ENCODE peak calls at places on chromosomes 4 and X, in five cellular contexts. G is ecto neural progenitor cell, X is posterior cingulate gyrus, H is sciatic nerve, O is BJ. Q is an unnamed sample.

GRCh38 chr4:72983706-72984105 is 85.8 kb downstream of the COX18 start:
- DNase-seq in G (no peak), X (no peak), H (no peak), O (no peak), Q (no peak)

GRCh38 chr4:93261207-93261606 is 567.3 kb upstream of the ATOH1 start:
- DNase-seq in G (no peak), X (no peak), H (no peak), O (no peak), Q (no peak)

GRCh38 chr4:71195932-71196331 is 142.9 kb upstream of the SLC4A4 start:
- DNase-seq in G (no peak), X (no peak), H (no peak), O (peak; percentile 35), Q (no peak)

GRCh38 chrX:3166670-3167455 is 125.6 kb downstream of the ARSF start:
- DNase-seq in G (no peak), X (no peak), H (no peak), O (no peak), Q (no peak)

GRCh38 chrX:46325312-46325877 is 219.8 kb downstream of the ZNF674 start:
- DNase-seq in G (no peak), X (no peak), H (no peak), O (no peak), Q (no peak)

GRCh38 chrX:142998447-142999208 is 27.1 kb upstream of the SPANXN4 start:
- DNase-seq in G (no peak), X (no peak), H (no peak), O (no peak), Q (no peak)

GRCh38 chr4:146283758-146284651 is 69.7 kb downstream of the REELD1 start:
- DNase-seq in G (no peak), X (no peak), H (no peak), O (no peak), Q (no peak)

GRCh38 chr4:73870778-73871177 is 1.6 kb downstream of the CXCL1 start:
- DNase-seq in G (no peak), X (no peak), H (no peak), O (no peak), Q (no peak)

GRCh38 chrX:150486011-150486410 is 82.4 kb upstream of the MTM1 start:
- DNase-seq in G (peak; percentile 55), X (no peak), H (no peak), O (no peak), Q (no peak)